ENCODE peak calls at places on chromosomes 16 and 17, in six cellular contexts. P is adipocyte; X is CD8-positive, alpha-beta memory T cell; B is kidney; A is GM23248; H is PC-3. O is an unnamed sample.

GRCh38 chr16:88688013-88688778 is 1.9 kb upstream of the SNAI3 start:
- DNase-seq in B (peak), H (no peak), P (no peak), A (no peak), X (no peak), O (no peak)

GRCh38 chr16:84038491-84038890 is 4.1 kb downstream of the SLC38A8 start:
- DNase-seq in P (no peak), H (no peak), B (no peak), X (no peak), A (no peak), O (no peak)

GRCh38 chr17:36188891-36189306 is 7.7 kb downstream of the CCL3L1 start:
- DNase-seq in B (no peak), H (no peak), A (no peak), X (peak), P (peak), O (no peak)

GRCh38 chr17:876272-876671 is 94.1 kb downstream of the MRM3 start:
- DNase-seq in B (no peak), A (no peak), X (peak), P (no peak), H (no peak), O (no peak)

GRCh38 chr17:71412803-71413202 is 708.0 kb upstream of the SOX9 start:
- DNase-seq in B (no peak), X (no peak), A (peak), H (peak), P (peak), O (peak)

GRCh38 chr17:73293480-73293911 is 18.3 kb downstream of the CDC42EP4 start:
- DNase-seq in A (peak), X (no peak), B (peak), P (peak), H (peak), O (peak)

GRCh38 chr16:10957771-10958486 is 13.6 kb downstream of the CLEC16A start:
- DNase-seq in H (peak), P (peak), A (peak), X (no peak), B (no peak), O (no peak)

GRCh38 chr16:85153656-85154091 is 41.4 kb upstream of the CIBAR2 start:
- DNase-seq in X (no peak), P (no peak), B (no peak), H (no peak), A (no peak), O (no peak)

GRCh38 chr16:10838611-10839270 is 20.1 kb upstream of the TVP23A start:
- DNase-seq in X (no peak), P (no peak), A (no peak), H (no peak), B (no peak), O (no peak)

GRCh38 chr16:799948-800833 is at the start of gene GNG13:
- DNase-seq in H (no peak), X (no peak), B (no peak), P (no peak), A (peak), O (no peak)

GRCh38 chr17:79485991-79486390 is 124.9 kb downstream of the RBFOX3 start:
- DNase-seq in X (no peak), A (no peak), P (no peak), H (no peak), B (no peak), O (no peak)

GRCh38 chr16:89855986-89856385 is 17.4 kb upstream of the TCF25 start:
- DNase-seq in X (no peak), H (no peak), B (no peak), P (no peak), A (no peak), O (no peak)

GRCh38 chr17:58786586-58787295 is 31.1 kb downstream of the PPM1E start:
- DNase-seq in H (peak), P (peak), A (peak), X (no peak), B (no peak), O (peak)

GRCh38 chr17:33513769-33514168 is 220.7 kb upstream of the ASIC2 start:
- DNase-seq in X (no peak), H (no peak), B (no peak), A (no peak), P (no peak), O (no peak)

GRCh38 chr17:63441654-63442053 is 4.5 kb downstream of the CYB561 start:
- DNase-seq in X (no peak), A (no peak), H (no peak), B (no peak), P (no peak), O (no peak)

GRCh38 chr17:12993631-12994030 is 24.2 kb downstream of the ELAC2 start:
- DNase-seq in X (no peak), H (no peak), A (no peak), P (no peak), B (no peak), O (no peak)

GRCh38 chr16:88971371-88972097 is 5.5 kb downstream of the CBFA2T3 start:
- DNase-seq in H (no peak), B (no peak), P (no peak), A (no peak), X (no peak), O (no peak)

GRCh38 chr16:85286066-85286712 is 173.9 kb upstream of the CIBAR2 start:
- DNase-seq in X (no peak), B (no peak), P (peak), H (no peak), A (peak), O (peak)

GRCh38 chr16:71436473-71436872 is 5.4 kb downstream of the TLE7 start:
- DNase-seq in P (no peak), B (no peak), X (no peak), H (no peak), A (no peak), O (no peak)

GRCh38 chr17:1967092-1967662 is 58.0 kb downstream of the RTN4RL1 start:
- DNase-seq in P (no peak), X (no peak), A (no peak), H (no peak), B (peak), O (no peak)

GRCh38 chr16:14364386-14365199 is 265.5 kb downstream of the PARN start:
- DNase-seq in H (peak), X (no peak), P (peak), B (peak), A (peak), O (peak)

GRCh38 chr17:32943647-32944191 is 15.8 kb downstream of the TMEM98 start:
- DNase-seq in P (peak), A (peak), B (no peak), H (no peak), X (no peak), O (no peak)

GRCh38 chr17:75785770-75786538 is 1.3 kb downstream of the UNK start:
- DNase-seq in B (no peak), A (peak), H (peak), X (no peak), P (peak), O (no peak)

GRCh38 chr16:81642107-81642436 is 137.0 kb upstream of the PLCG2 start:
- DNase-seq in A (no peak), H (no peak), P (no peak), B (no peak), X (no peak), O (no peak)

GRCh38 chr17:36808181-36808661 is 129.1 kb upstream of the LHX1 start:
- DNase-seq in B (no peak), H (no peak), P (peak), A (peak), X (no peak), O (peak)

GRCh38 chr17:30238003-30238344 is 2.5 kb upstream of the SLC6A4 start:
- DNase-seq in A (no peak), X (no peak), B (no peak), P (no peak), H (no peak), O (no peak)

GRCh38 chr16:69894675-69895074 is 56.5 kb upstream of the CLEC18A start:
- DNase-seq in B (no peak), H (no peak), P (no peak), A (no peak), X (no peak), O (no peak)

GRCh38 chr16:86585821-86586611 is 7.7 kb downstream of the FOXL1 start:
- DNase-seq in X (no peak), P (peak), A (peak), B (no peak), H (peak), O (peak)

GRCh38 chr16:24849641-24850040 is 3.9 kb downstream of the SLC5A11 start:
- DNase-seq in P (no peak), H (no peak), B (no peak), A (no peak), X (no peak), O (no peak)
- H3K4me3 ChIP-seq in P (no peak), H (no peak), B (no peak), A (no peak), X (no peak), O (no peak)

DNA sequence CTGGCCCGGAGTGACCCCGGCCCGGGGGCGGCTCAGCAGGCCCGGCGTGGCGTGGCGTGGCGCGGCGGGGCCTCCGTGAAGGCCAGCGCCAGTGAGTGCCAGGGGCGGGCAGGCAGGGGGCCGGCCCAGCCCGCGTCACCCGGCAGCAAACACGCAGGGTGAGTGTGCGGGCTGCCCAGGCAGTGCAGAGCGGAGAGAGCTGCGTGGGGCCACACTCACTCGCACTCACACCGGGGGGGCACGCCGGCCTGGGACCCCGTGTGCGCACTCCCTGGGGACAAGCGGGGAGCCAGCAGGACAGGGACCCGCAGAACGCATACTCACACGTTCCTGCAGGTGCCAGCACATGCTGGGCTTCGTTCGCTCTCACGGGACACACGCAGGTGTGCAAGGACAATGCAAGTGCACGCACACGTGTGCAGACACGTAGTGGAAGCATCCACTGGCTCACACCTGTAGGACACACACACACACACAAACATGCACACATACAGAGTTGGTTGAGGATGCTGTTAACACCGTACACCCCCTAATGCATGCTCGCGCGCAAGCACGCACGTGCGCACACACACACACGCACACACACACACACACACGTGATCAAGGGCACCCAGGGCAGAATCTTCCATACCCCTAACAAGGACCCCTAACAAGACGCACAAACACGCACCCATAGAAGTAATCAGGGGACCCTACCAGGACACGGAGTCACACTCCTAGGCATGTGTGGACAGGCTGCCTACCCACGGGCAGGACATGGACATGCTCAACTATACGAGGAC is 7.7 kb downstream of the USP6 start:
- DNase-seq in H (no peak), X (no peak), B (peak), A (peak), P (no peak), O (no peak)
- H3K4me3 ChIP-seq in H (no peak), X (no peak), B (no peak), A (peak), P (no peak), O (no peak)

DNA sequence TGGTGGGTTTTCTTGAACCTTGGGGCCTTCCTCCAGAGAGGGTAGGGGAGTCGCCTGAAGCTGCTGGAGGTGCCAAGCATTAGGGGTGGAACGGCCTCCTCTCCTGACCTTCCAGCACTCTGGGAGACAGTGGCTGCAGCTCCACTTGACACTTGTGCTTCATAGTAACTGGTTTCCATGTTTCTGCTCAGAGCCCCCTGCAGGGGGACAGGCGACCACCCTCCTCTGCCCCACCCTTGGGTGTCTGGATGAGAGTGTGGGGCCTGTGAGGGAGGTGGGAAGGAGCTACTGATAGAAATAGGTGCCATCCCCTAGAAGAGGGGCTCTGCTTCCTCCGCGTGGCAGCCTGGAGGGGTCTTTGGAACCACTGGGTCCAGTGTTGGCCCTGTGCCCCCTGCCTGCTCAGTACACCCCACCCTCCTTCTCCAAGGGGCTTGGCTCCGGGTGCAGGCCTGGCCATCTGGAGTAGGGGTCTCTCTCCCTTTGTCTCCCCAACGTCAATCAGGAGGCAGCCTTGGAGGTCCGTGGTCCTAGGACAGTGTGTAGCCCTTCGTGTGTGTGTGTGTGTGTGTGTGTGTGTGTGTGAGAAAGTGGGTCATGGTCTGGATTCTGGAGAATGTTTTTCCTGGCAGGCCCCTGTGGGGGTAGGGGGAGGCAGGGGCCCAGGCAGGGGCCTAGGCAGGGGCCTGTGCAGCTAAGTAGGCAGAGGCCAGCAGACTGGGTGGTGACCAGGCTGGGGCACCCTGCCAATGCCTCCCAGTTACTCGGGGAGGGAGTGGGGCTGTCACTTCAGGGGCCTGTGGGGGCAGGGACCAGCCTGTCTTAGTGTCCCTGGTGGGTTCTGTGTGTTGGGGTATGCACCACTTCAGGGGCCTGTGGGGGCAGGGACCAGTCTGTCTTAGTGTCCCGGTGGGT is 4.9 kb downstream of the LASP1 start:
- DNase-seq in P (peak), H (no peak), B (no peak), X (no peak), A (peak), O (no peak)
- H3K4me3 ChIP-seq in P (peak), H (no peak), B (peak), X (no peak), A (peak), O (no peak)

DNA sequence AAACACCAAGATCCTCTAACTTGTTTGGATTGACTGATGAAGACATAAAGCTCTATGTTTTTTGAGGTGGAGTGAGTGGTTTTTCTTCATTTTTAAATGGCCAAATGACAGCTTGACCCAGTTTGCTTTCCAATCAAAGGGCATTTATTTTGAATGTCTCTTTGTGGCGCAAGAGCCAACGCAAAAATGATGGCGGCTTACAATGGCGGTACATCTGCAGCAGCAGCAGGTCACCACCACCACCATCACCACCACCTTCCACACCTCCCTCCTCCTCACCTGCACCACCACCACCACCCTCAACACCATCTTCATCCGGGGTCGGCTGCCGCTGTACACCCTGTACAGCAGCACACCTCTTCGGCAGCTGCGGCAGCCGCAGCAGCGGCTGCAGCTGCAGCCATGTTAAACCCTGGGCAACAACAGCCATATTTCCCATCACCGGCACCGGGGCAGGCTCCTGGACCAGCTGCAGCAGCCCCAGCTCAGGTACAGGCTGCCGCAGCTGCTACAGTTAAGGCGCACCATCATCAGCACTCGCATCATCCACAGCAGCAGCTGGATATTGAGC is 329 bp downstream of the NLK start:
- DNase-seq in A (no peak), B (peak), P (no peak), H (no peak), X (no peak), O (no peak)
- H3K4me3 ChIP-seq in A (peak), B (peak), P (peak), H (peak), X (peak), O (peak)

GRCh38 chr17:81129289-81129688 is 36.0 kb upstream of the PVALEF start:
- DNase-seq in X (no peak), H (no peak), B (no peak), A (no peak), P (no peak), O (no peak)

GRCh38 chr17:81132197-81132540 is 33.1 kb upstream of the PVALEF start:
- DNase-seq in P (no peak), B (no peak), H (no peak), A (no peak), X (no peak), O (no peak)

GRCh38 chr17:81129711-81130367 is 35.5 kb upstream of the PVALEF start:
- DNase-seq in P (no peak), X (no peak), B (no peak), A (no peak), H (no peak), O (no peak)

GRCh38 chr17:81131486-81132196 is 33.7 kb upstream of the PVALEF start:
- DNase-seq in P (no peak), X (no peak), B (no peak), H (no peak), A (no peak), O (no peak)

DNA sequence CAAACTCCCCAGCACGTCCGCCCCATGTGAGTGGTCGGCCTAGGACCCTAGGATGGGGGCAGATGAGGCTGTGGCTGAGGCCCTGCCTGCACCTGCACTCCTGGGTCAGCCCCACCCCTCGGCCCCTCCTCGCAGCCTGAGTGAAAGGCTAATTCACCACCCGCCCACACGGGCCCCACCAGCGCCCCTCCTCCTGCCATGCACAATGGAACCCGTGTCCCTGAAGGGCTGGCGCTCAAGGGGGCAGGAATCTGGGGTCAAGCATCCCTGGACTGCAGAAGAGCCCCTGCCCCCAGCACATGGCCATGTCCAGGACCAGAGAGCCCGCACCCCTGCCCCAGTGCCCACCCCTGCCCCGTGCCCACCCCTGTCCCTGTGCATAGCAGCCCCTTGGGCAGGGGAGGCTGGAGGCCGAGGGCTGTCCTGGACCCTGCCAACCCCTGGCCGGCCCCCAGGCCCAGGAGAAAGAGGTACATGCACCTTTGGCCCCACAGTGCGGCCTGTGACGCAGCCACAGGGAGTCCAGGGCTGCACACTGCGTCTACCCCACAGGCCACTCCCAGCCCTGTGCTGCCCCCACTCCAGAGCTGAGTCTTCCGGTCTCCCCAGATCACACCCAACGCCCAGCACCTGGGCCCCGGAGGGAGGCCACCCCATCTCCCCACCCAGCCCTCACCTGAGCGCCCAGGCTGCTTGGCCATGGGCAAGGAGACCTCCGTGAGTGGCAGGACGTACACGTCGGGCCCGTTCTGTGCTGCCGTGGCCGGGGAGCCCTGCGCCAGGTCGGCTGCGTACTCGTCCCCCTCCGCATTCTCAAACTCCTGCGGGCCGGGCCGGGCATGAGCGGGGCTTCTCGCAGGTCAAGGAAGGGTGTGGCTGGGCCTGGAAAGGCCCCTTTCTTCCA is 34.7 kb upstream of the PVALEF start:
- DNase-seq in P (no peak), B (no peak), X (no peak), A (no peak), H (no peak), O (no peak)
- H3K4me3 ChIP-seq in P (no peak), B (no peak), X (no peak), A (no peak), H (no peak), O (no peak)

GRCh38 chr17:7916383-7916677 is 241 bp upstream of the RNF227 start:
- DNase-seq in B (no peak), H (no peak), X (no peak), P (no peak), A (no peak), O (no peak)

GRCh38 chr17:7914771-7915610 is 1.1 kb downstream of the RNF227 start:
- DNase-seq in A (peak), P (no peak), H (peak), B (no peak), X (no peak), O (no peak)

GRCh38 chr17:7915611-7916382 is at the start of gene RNF227:
- DNase-seq in B (peak), X (peak), A (peak), H (peak), P (peak), O (peak)

GRCh38 chr17:7912927-7913524 is 3.1 kb downstream of the RNF227 start:
- DNase-seq in X (peak), H (peak), B (no peak), A (peak), P (peak), O (peak)

GRCh38 chr17:7916799-7917198 is 710 bp upstream of the RNF227 start:
- DNase-seq in H (no peak), X (no peak), P (peak), B (no peak), A (peak), O (peak)
- H3K4me3 ChIP-seq in H (no peak), X (peak), P (peak), B (peak), A (peak), O (no peak)

GRCh38 chr16:49857423-49858181 is 1.7 kb upstream of the ZNF423 start:
- DNase-seq in B (peak), H (peak), P (peak), A (peak), X (no peak), O (peak)
- H3K4me3 ChIP-seq in B (peak), H (peak), P (peak), A (peak), X (no peak), O (no peak)